ENCODE peak calls at places on chromosomes 13 and 19, in five cellular contexts. One of them, this sample, is unnamed.

GRCh38 chr19:17289489-17289888 is 7.8 kb downstream of the ANKLE1 start:
- DNase-seq in NAMALWA: peak; percentile 78
- DNase-seq in ascending aorta: no peak
- DNase-seq in WTC11: peak; percentile 91
- DNase-seq in AG09319: peak; percentile 62
- DNase-seq in this sample: no peak

GRCh38 chr13:62293081-62293480 is 877.4 kb upstream of the PCDH20 start:
- DNase-seq in NAMALWA: no peak
- DNase-seq in ascending aorta: no peak
- DNase-seq in WTC11: no peak
- DNase-seq in AG09319: no peak
- DNase-seq in this sample: no peak

GRCh38 chr19:45009625-45010255 is 8.5 kb downstream of the RELB start:
- DNase-seq in NAMALWA: no peak
- DNase-seq in ascending aorta: no peak
- DNase-seq in WTC11: no peak
- DNase-seq in AG09319: no peak
- DNase-seq in this sample: no peak

GRCh38 chr13:92984151-92984550 is 242.5 kb upstream of the GPC6 start:
- DNase-seq in NAMALWA: no peak
- DNase-seq in ascending aorta: no peak
- DNase-seq in WTC11: no peak
- DNase-seq in AG09319: no peak
- DNase-seq in this sample: no peak

GRCh38 chr19:10231624-10232228 is 595 bp upstream of the S1PR2 start:
- DNase-seq in NAMALWA: no peak
- DNase-seq in ascending aorta: no peak
- DNase-seq in WTC11: no peak
- DNase-seq in AG09319: no peak
- DNase-seq in this sample: no peak

GRCh38 chr13:44388427-44388826 is 14.8 kb downstream of the SERP2 start:
- DNase-seq in NAMALWA: no peak
- DNase-seq in ascending aorta: no peak
- DNase-seq in WTC11: peak; percentile 24
- DNase-seq in AG09319: no peak
- DNase-seq in this sample: no peak

GRCh38 chr13:36088001-36088400 is 43.2 kb downstream of the DCLK1 start:
- DNase-seq in NAMALWA: no peak
- DNase-seq in ascending aorta: no peak
- DNase-seq in WTC11: no peak
- DNase-seq in AG09319: no peak
- DNase-seq in this sample: no peak

GRCh38 chr13:112771877-112772538 is 82.2 kb downstream of the ATP11A start:
- DNase-seq in NAMALWA: no peak
- DNase-seq in ascending aorta: no peak
- DNase-seq in WTC11: no peak
- DNase-seq in AG09319: no peak
- DNase-seq in this sample: no peak

GRCh38 chr19:54040003-54040402 is 23.7 kb downstream of the VSTM1 start:
- DNase-seq in NAMALWA: no peak
- DNase-seq in ascending aorta: no peak
- DNase-seq in WTC11: no peak
- DNase-seq in AG09319: no peak
- DNase-seq in this sample: no peak

GRCh38 chr19:45010306-45010705 is 9.0 kb downstream of the RELB start:
- DNase-seq in NAMALWA: peak; percentile 48
- DNase-seq in ascending aorta: no peak
- DNase-seq in WTC11: no peak
- DNase-seq in AG09319: no peak
- DNase-seq in this sample: no peak

GRCh38 chr19:12990447-12990846 is 4.8 kb upstream of the NFIX start:
- DNase-seq in NAMALWA: no peak
- DNase-seq in ascending aorta: no peak
- DNase-seq in WTC11: no peak
- DNase-seq in AG09319: no peak
- DNase-seq in this sample: no peak

GRCh38 chr13:98580420-98580819 is 3.5 kb upstream of the STK24 start:
- DNase-seq in NAMALWA: no peak
- DNase-seq in ascending aorta: no peak
- DNase-seq in WTC11: no peak
- DNase-seq in AG09319: no peak
- DNase-seq in this sample: no peak

GRCh38 chr13:40993987-40994386 is 25.1 kb downstream of the ELF1 start:
- DNase-seq in NAMALWA: peak; percentile 49
- DNase-seq in ascending aorta: no peak
- DNase-seq in WTC11: no peak
- DNase-seq in AG09319: no peak
- DNase-seq in this sample: no peak